ENCODE peak calls at places on chromosomes 1 and 21, in eight cellular contexts. One of them, this sample, is unnamed.
A peak's percentile ranks its signal among the peaks of the same experiment; 100 is the strongest.

GRCh38 chr1:33516891-33517550 is 44.6 kb downstream of the ZSCAN20 start:
- DNase-seq in tibial nerve: no peak
- DNase-seq in tibial artery: no peak
- DNase-seq in GM20000: no peak
- DNase-seq in psoas muscle: no peak
- DNase-seq in astrocyte: no peak
- DNase-seq in endothelial cell: no peak
- DNase-seq in fibroblast of the aortic adventitia: peak; percentile 9
- DNase-seq in this sample: no peak

GRCh38 chr21:45055861-45056260 is 18.5 kb upstream of the ADARB1 start:
- DNase-seq in psoas muscle: no peak
- DNase-seq in tibial nerve: no peak
- DNase-seq in fibroblast of the aortic adventitia: no peak
- DNase-seq in tibial artery: no peak
- DNase-seq in GM20000: no peak
- DNase-seq in endothelial cell: no peak
- DNase-seq in astrocyte: peak; percentile 30
- DNase-seq in this sample: no peak

GRCh38 chr1:110163591-110163990 is 13.3 kb downstream of the SLC6A17 start:
- DNase-seq in fibroblast of the aortic adventitia: no peak
- DNase-seq in GM20000: no peak
- DNase-seq in endothelial cell: peak; percentile 21
- DNase-seq in tibial nerve: no peak
- DNase-seq in tibial artery: no peak
- DNase-seq in psoas muscle: no peak
- DNase-seq in astrocyte: no peak
- DNase-seq in this sample: no peak

GRCh38 chr1:228154021-228154684 is 4.4 kb downstream of the GJC2 start:
- DNase-seq in GM20000: no peak
- DNase-seq in endothelial cell: no peak
- DNase-seq in astrocyte: no peak
- DNase-seq in psoas muscle: no peak
- DNase-seq in fibroblast of the aortic adventitia: no peak
- DNase-seq in tibial nerve: peak; percentile 6
- DNase-seq in tibial artery: no peak
- DNase-seq in this sample: peak; percentile 46

GRCh38 chr1:20682571-20683236 is 21.5 kb upstream of the DDOST start:
- DNase-seq in tibial nerve: no peak
- DNase-seq in psoas muscle: no peak
- DNase-seq in endothelial cell: no peak
- DNase-seq in GM20000: no peak
- DNase-seq in astrocyte: no peak
- DNase-seq in fibroblast of the aortic adventitia: no peak
- DNase-seq in tibial artery: peak; percentile 43
- DNase-seq in this sample: no peak

GRCh38 chr1:234242091-234242490 is 131.2 kb upstream of the COA6 start:
- DNase-seq in tibial nerve: no peak
- DNase-seq in psoas muscle: no peak
- DNase-seq in tibial artery: no peak
- DNase-seq in astrocyte: no peak
- DNase-seq in fibroblast of the aortic adventitia: no peak
- DNase-seq in GM20000: no peak
- DNase-seq in endothelial cell: no peak
- DNase-seq in this sample: no peak

GRCh38 chr21:28885853-28886177 is 106.9 kb downstream of the LTN1 start:
- DNase-seq in endothelial cell: no peak
- DNase-seq in astrocyte: no peak
- DNase-seq in tibial artery: no peak
- DNase-seq in fibroblast of the aortic adventitia: peak; percentile 63
- DNase-seq in GM20000: no peak
- DNase-seq in psoas muscle: no peak
- DNase-seq in tibial nerve: no peak
- DNase-seq in this sample: no peak

GRCh38 chr1:119682141-119682540 is 29.6 kb upstream of the PHGDH start:
- DNase-seq in GM20000: no peak
- DNase-seq in endothelial cell: no peak
- DNase-seq in tibial artery: no peak
- DNase-seq in astrocyte: no peak
- DNase-seq in tibial nerve: no peak
- DNase-seq in psoas muscle: no peak
- DNase-seq in fibroblast of the aortic adventitia: no peak
- DNase-seq in this sample: no peak

GRCh38 chr21:45266518-45267389 is 20.9 kb downstream of the POFUT2 start:
- DNase-seq in fibroblast of the aortic adventitia: no peak
- DNase-seq in GM20000: no peak
- DNase-seq in tibial artery: peak; percentile 17
- DNase-seq in endothelial cell: no peak
- DNase-seq in tibial nerve: peak; percentile 7
- DNase-seq in psoas muscle: no peak
- DNase-seq in astrocyte: peak; percentile 16
- DNase-seq in this sample: no peak

GRCh38 chr1:50422946-50423669 is at the start of gene DMRTA2:
- DNase-seq in fibroblast of the aortic adventitia: no peak
- DNase-seq in GM20000: peak; percentile 77
- DNase-seq in psoas muscle: no peak
- DNase-seq in endothelial cell: peak; percentile 59
- DNase-seq in tibial nerve: no peak
- DNase-seq in astrocyte: peak; percentile 7
- DNase-seq in tibial artery: no peak
- DNase-seq in this sample: no peak

GRCh38 chr1:109531826-109532364 is 7.8 kb upstream of the GPR61 start:
- DNase-seq in tibial artery: no peak
- DNase-seq in astrocyte: no peak
- DNase-seq in tibial nerve: no peak
- DNase-seq in endothelial cell: no peak
- DNase-seq in fibroblast of the aortic adventitia: no peak
- DNase-seq in GM20000: no peak
- DNase-seq in psoas muscle: no peak
- DNase-seq in this sample: no peak

GRCh38 chr21:38852708-38853107 is 47.0 kb downstream of the ETS2 start:
- DNase-seq in astrocyte: no peak
- DNase-seq in endothelial cell: no peak
- DNase-seq in psoas muscle: no peak
- DNase-seq in tibial artery: no peak
- DNase-seq in GM20000: no peak
- DNase-seq in fibroblast of the aortic adventitia: no peak
- DNase-seq in tibial nerve: no peak
- DNase-seq in this sample: no peak

GRCh38 chr1:21654209-21654608 is 14.9 kb downstream of the RAP1GAP start:
- DNase-seq in psoas muscle: no peak
- DNase-seq in astrocyte: no peak
- DNase-seq in GM20000: no peak
- DNase-seq in tibial artery: no peak
- DNase-seq in endothelial cell: no peak
- DNase-seq in tibial nerve: no peak
- DNase-seq in fibroblast of the aortic adventitia: no peak
- DNase-seq in this sample: no peak

GRCh38 chr1:182301026-182301436 is 90.6 kb downstream of the GLUL start:
- DNase-seq in tibial artery: no peak
- DNase-seq in astrocyte: no peak
- DNase-seq in tibial nerve: no peak
- DNase-seq in fibroblast of the aortic adventitia: no peak
- DNase-seq in psoas muscle: no peak
- DNase-seq in endothelial cell: no peak
- DNase-seq in GM20000: no peak
- DNase-seq in this sample: no peak

GRCh38 chr1:219088778-219089557 is 84.7 kb upstream of the LYPLAL1 start:
- DNase-seq in astrocyte: peak; percentile 95
- DNase-seq in tibial nerve: peak; percentile 12
- DNase-seq in endothelial cell: no peak
- DNase-seq in GM20000: peak; percentile 28
- DNase-seq in psoas muscle: peak; percentile 60
- DNase-seq in tibial artery: peak; percentile 68
- DNase-seq in fibroblast of the aortic adventitia: peak; percentile 96
- DNase-seq in this sample: no peak

GRCh38 chr21:15442743-15443142 is 287.0 kb upstream of the USP25 start:
- DNase-seq in fibroblast of the aortic adventitia: no peak
- DNase-seq in tibial nerve: no peak
- DNase-seq in GM20000: no peak
- DNase-seq in tibial artery: no peak
- DNase-seq in endothelial cell: no peak
- DNase-seq in astrocyte: no peak
- DNase-seq in psoas muscle: no peak
- DNase-seq in this sample: no peak

GRCh38 chr1:169538998-169539871 is 47.0 kb downstream of the F5 start:
- DNase-seq in endothelial cell: no peak
- DNase-seq in astrocyte: peak; percentile 89
- DNase-seq in tibial nerve: no peak
- DNase-seq in psoas muscle: no peak
- DNase-seq in fibroblast of the aortic adventitia: peak; percentile 81
- DNase-seq in GM20000: no peak
- DNase-seq in tibial artery: no peak
- DNase-seq in this sample: no peak

GRCh38 chr1:226378071-226378470 is 29.8 kb downstream of the PARP1 start:
- DNase-seq in tibial nerve: no peak
- DNase-seq in tibial artery: no peak
- DNase-seq in fibroblast of the aortic adventitia: no peak
- DNase-seq in psoas muscle: no peak
- DNase-seq in endothelial cell: no peak
- DNase-seq in astrocyte: peak; percentile 31
- DNase-seq in GM20000: no peak
- DNase-seq in this sample: no peak

GRCh38 chr1:38785285-38786039 is 74.1 kb downstream of the RRAGC start:
- DNase-seq in endothelial cell: no peak
- DNase-seq in GM20000: no peak
- DNase-seq in astrocyte: no peak
- DNase-seq in psoas muscle: no peak
- DNase-seq in fibroblast of the aortic adventitia: no peak
- DNase-seq in tibial artery: no peak
- DNase-seq in tibial nerve: no peak
- DNase-seq in this sample: no peak

GRCh38 chr1:20476260-20477038 is 9.6 kb downstream of the CAMK2N1 start:
- DNase-seq in tibial artery: no peak
- DNase-seq in fibroblast of the aortic adventitia: peak; percentile 22
- DNase-seq in endothelial cell: no peak
- DNase-seq in tibial nerve: no peak
- DNase-seq in psoas muscle: no peak
- DNase-seq in GM20000: no peak
- DNase-seq in astrocyte: no peak
- DNase-seq in this sample: peak; percentile 52

GRCh38 chr1:77175230-77175844 is 43.9 kb downstream of the PIGK start:
- DNase-seq in tibial nerve: no peak
- DNase-seq in astrocyte: no peak
- DNase-seq in GM20000: no peak
- DNase-seq in endothelial cell: no peak
- DNase-seq in fibroblast of the aortic adventitia: no peak
- DNase-seq in tibial artery: no peak
- DNase-seq in psoas muscle: no peak
- DNase-seq in this sample: no peak

GRCh38 chr1:111516008-111516535 is 12.6 kb upstream of the ADORA3 start:
- DNase-seq in tibial nerve: no peak
- DNase-seq in psoas muscle: peak; percentile 25
- DNase-seq in GM20000: peak; percentile 68
- DNase-seq in fibroblast of the aortic adventitia: peak; percentile 85
- DNase-seq in astrocyte: peak; percentile 71
- DNase-seq in tibial artery: peak; percentile 36
- DNase-seq in endothelial cell: peak; percentile 37
- DNase-seq in this sample: no peak
- TF ChIP-seq CTCF in tibial nerve: peak; percentile 32
- TF ChIP-seq CTCF in psoas muscle: peak; percentile 14
- TF ChIP-seq CTCF in GM20000: peak; percentile 21
- TF ChIP-seq CTCF in fibroblast of the aortic adventitia: peak; percentile 27
- TF ChIP-seq CTCF in astrocyte: peak; percentile 30
- TF ChIP-seq CTCF in tibial artery: no peak
- TF ChIP-seq CTCF in endothelial cell: peak; percentile 45
- TF ChIP-seq CTCF in this sample: peak; percentile 27

DNA sequence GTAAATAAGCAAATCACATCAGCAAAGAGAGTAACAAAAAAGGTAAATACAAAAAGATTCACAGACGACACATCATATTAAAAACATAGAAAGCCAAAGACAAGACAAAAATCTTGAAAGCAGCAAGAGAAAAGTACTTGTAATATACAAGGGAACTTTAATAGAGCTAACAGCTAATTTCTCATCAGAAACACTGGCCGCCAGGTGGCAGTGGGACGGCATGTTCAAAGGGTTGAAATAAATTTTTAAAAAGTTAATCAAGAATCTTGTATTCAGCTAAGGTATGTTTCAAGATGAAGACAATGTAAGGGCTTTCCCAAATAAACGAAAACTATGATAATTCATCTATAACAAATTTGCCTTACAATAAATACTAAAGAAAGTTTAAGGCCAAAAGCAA is 358.1 kb downstream of the LRRIQ3 start:
- DNase-seq in GM20000: no peak
- DNase-seq in tibial artery: no peak
- DNase-seq in fibroblast of the aortic adventitia: peak; percentile 10
- DNase-seq in astrocyte: no peak
- DNase-seq in psoas muscle: no peak
- DNase-seq in tibial nerve: no peak
- DNase-seq in endothelial cell: peak; percentile 30
- DNase-seq in this sample: no peak
- TF ChIP-seq CTCF in GM20000: peak; percentile 24
- TF ChIP-seq CTCF in tibial artery: no peak
- TF ChIP-seq CTCF in fibroblast of the aortic adventitia: peak; percentile 10
- TF ChIP-seq CTCF in astrocyte: peak; percentile 11
- TF ChIP-seq CTCF in psoas muscle: no peak
- TF ChIP-seq CTCF in tibial nerve: no peak
- TF ChIP-seq CTCF in endothelial cell: peak; percentile 71
- TF ChIP-seq CTCF in this sample: peak; percentile 71

GRCh38 chr1:238672262-238672661 is 714.1 kb upstream of the CHRM3 start:
- DNase-seq in fibroblast of the aortic adventitia: peak; percentile 62
- DNase-seq in tibial nerve: no peak
- DNase-seq in psoas muscle: no peak
- DNase-seq in astrocyte: no peak
- DNase-seq in endothelial cell: no peak
- DNase-seq in GM20000: no peak
- DNase-seq in tibial artery: no peak
- DNase-seq in this sample: no peak
- TF ChIP-seq CTCF in fibroblast of the aortic adventitia: no peak
- TF ChIP-seq CTCF in tibial nerve: no peak
- TF ChIP-seq CTCF in psoas muscle: no peak
- TF ChIP-seq CTCF in astrocyte: no peak
- TF ChIP-seq CTCF in endothelial cell: no peak
- TF ChIP-seq CTCF in GM20000: no peak
- TF ChIP-seq CTCF in tibial artery: no peak
- TF ChIP-seq CTCF in this sample: no peak

GRCh38 chr1:150162862-150163706 is 13.4 kb downstream of the PLEKHO1 start:
- DNase-seq in tibial artery: peak; percentile 94
- DNase-seq in astrocyte: peak; percentile 100
- DNase-seq in fibroblast of the aortic adventitia: peak; percentile 98
- DNase-seq in GM20000: peak; percentile 80
- DNase-seq in tibial nerve: peak; percentile 75
- DNase-seq in psoas muscle: peak; percentile 75
- DNase-seq in endothelial cell: peak; percentile 38
- DNase-seq in this sample: no peak
- TF ChIP-seq CTCF in tibial artery: no peak
- TF ChIP-seq CTCF in astrocyte: peak; percentile 12
- TF ChIP-seq CTCF in fibroblast of the aortic adventitia: peak; percentile 47
- TF ChIP-seq CTCF in GM20000: no peak
- TF ChIP-seq CTCF in tibial nerve: no peak
- TF ChIP-seq CTCF in psoas muscle: no peak
- TF ChIP-seq CTCF in endothelial cell: no peak
- TF ChIP-seq CTCF in this sample: peak; percentile 48

GRCh38 chr1:107464827-107465226 is 324.0 kb downstream of the NTNG1 start:
- DNase-seq in tibial artery: no peak
- DNase-seq in tibial nerve: no peak
- DNase-seq in psoas muscle: no peak
- DNase-seq in astrocyte: no peak
- DNase-seq in GM20000: no peak
- DNase-seq in fibroblast of the aortic adventitia: no peak
- DNase-seq in endothelial cell: no peak
- DNase-seq in this sample: no peak
- TF ChIP-seq CTCF in tibial artery: no peak
- TF ChIP-seq CTCF in tibial nerve: no peak
- TF ChIP-seq CTCF in psoas muscle: no peak
- TF ChIP-seq CTCF in astrocyte: no peak
- TF ChIP-seq CTCF in GM20000: no peak
- TF ChIP-seq CTCF in fibroblast of the aortic adventitia: no peak
- TF ChIP-seq CTCF in endothelial cell: no peak
- TF ChIP-seq CTCF in this sample: no peak